ENCODE peak calls at places on chromosomes 1 and 21, in eight cellular contexts. T is left ventricle myocardium inferior; O is iPS-NIHi11; A is OCI-LY7; J is activated gamma-delta T cell treated with anti-CD3 and anti-CD28 coated beads, Interleukin-2, amount 50 U/mL, for 16 hours; X is neural crest cell; D is activated CD8-positive, alpha-beta memory T cell treated with anti-CD3 and anti-CD28 coated beads, Interleukin-2, amount 50 U/mL, for 4 hours; F is lung. U is an unnamed sample.

GRCh38 chr1:241275226-241275625 is 81.8 kb downstream of the RGS7 start:
- DNase-seq in T (no peak), O (no peak), A (no peak), J (no peak), X (no peak), D (no peak), F (no peak), U (no peak)

GRCh38 chr1:162502928-162503327 is 5.3 kb downstream of the UHMK1 start:
- DNase-seq in T (no peak), O (no peak), A (no peak), J (no peak), X (no peak), D (no peak), F (no peak), U (no peak)

GRCh38 chr1:21848524-21849174 is 36.6 kb downstream of the LDLRAD2 start:
- DNase-seq in T (no peak), O (no peak), A (no peak), J (no peak), X (no peak), D (no peak), F (no peak), U (no peak)

GRCh38 chr1:53094533-53094919 is 32.5 kb downstream of the PODN start:
- DNase-seq in T (no peak), O (no peak), A (no peak), J (no peak), X (no peak), D (no peak), F (no peak), U (no peak)

GRCh38 chr1:201944639-201945038 is 1.7 kb downstream of the LMOD1 start:
- DNase-seq in T (no peak), O (no peak), A (no peak), J (no peak), X (no peak), D (no peak), F (no peak), U (no peak)

GRCh38 chr1:3727825-3728776 is 24.1 kb upstream of the CCDC27 start:
- DNase-seq in T (no peak), O (no peak), A (no peak), J (no peak), X (no peak), D (no peak), F (no peak), U (no peak)

GRCh38 chr1:183139281-183139942 is 46.7 kb upstream of the LAMC2 start:
- DNase-seq in T (no peak), O (no peak), A (no peak), J (no peak), X (no peak), D (no peak), F (no peak), U (no peak)

GRCh38 chr1:43304287-43304615 is 3.5 kb downstream of the TIE1 start:
- DNase-seq in T (no peak), O (no peak), A (no peak), J (no peak), X (no peak), D (no peak), F (no peak), U (no peak)

GRCh38 chr21:32930673-32931072 is 95.1 kb upstream of the OLIG2 start:
- DNase-seq in T (no peak), O (no peak), A (no peak), J (no peak), X (no peak), D (no peak), F (no peak), U (no peak)

GRCh38 chr21:16587141-16587570 is 857.4 kb downstream of the USP25 start:
- DNase-seq in T (peak), O (peak), A (no peak), J (no peak), X (no peak), D (no peak), F (no peak), U (no peak)

GRCh38 chr1:8396912-8397406 is 79.0 kb downstream of the SLC45A1 start:
- DNase-seq in T (no peak), O (no peak), A (peak), J (no peak), X (no peak), D (no peak), F (no peak), U (no peak)

GRCh38 chr1:205293350-205294074 is 28.0 kb downstream of the NUAK2 start:
- DNase-seq in T (no peak), O (no peak), A (no peak), J (no peak), X (no peak), D (no peak), F (no peak), U (no peak)

GRCh38 chr1:8472668-8473067 is 154.8 kb downstream of the SLC45A1 start:
- DNase-seq in T (no peak), O (no peak), A (peak), J (peak), X (no peak), D (peak), F (no peak), U (no peak)

GRCh38 chr1:208183977-208184901 is 59.9 kb downstream of the PLXNA2 start:
- DNase-seq in T (no peak), O (no peak), A (no peak), J (no peak), X (no peak), D (no peak), F (peak), U (no peak)

GRCh38 chr1:224564491-224565084 is 51.5 kb upstream of the CNIH3 start:
- DNase-seq in T (no peak), O (no peak), A (no peak), J (no peak), X (no peak), D (no peak), F (no peak), U (no peak)

GRCh38 chr21:17441370-17441769 is 71.5 kb upstream of the CXADR start:
- DNase-seq in T (no peak), O (peak), A (no peak), J (no peak), X (no peak), D (no peak), F (peak), U (no peak)

GRCh38 chr1:218402771-218403110 is 57.6 kb downstream of the TGFB2 start:
- DNase-seq in T (no peak), O (no peak), A (no peak), J (no peak), X (no peak), D (no peak), F (no peak), U (no peak)

U was measured in CD14-positive monocyte.